ENCODE peak calls at places on chromosomes 13 and 19, in eight cellular contexts. Y is CD8-positive, alpha-beta memory T cell; P is HuH-7.5; K is psoas muscle; A is cardiac fibroblast; E is occipital lobe; C is fibroblast of lung; X is GM23338. F is an unnamed sample.

GRCh38 chr19:3094638-3095374 is 644 bp downstream of the GNA11 start:
- DNase-seq in Y (peak; percentile 29), P (peak; percentile 31), K (peak; percentile 46), A (peak; percentile 28), E (no peak), C (peak; percentile 27), X (no peak), F (no peak)

GRCh38 chr13:36475468-36475867 is 43.2 kb downstream of the CCNA1 start:
- DNase-seq in Y (no peak), P (no peak), K (no peak), A (peak; percentile 30), E (no peak), C (peak; percentile 5), X (peak; percentile 75), F (no peak)

GRCh38 chr19:6020972-6021805 is 43.2 kb upstream of the RANBP3 start:
- DNase-seq in Y (no peak), P (no peak), K (peak; percentile 46), A (no peak), E (no peak), C (no peak), X (no peak), F (no peak)

GRCh38 chr13:113970810-113971470 is 2.9 kb downstream of the C13orf46 start:
- DNase-seq in Y (no peak), P (no peak), K (peak; percentile 83), A (peak; percentile 46), E (no peak), C (peak; percentile 70), X (no peak), F (no peak)

GRCh38 chr13:72565893-72566292 is 161.5 kb downstream of the MZT1 start:
- DNase-seq in Y (no peak), P (peak; percentile 16), K (no peak), A (peak; percentile 42), E (no peak), C (no peak), X (peak; percentile 63), F (peak; percentile 25)

GRCh38 chr19:11418518-11419506 is at the start of gene RGL3:
- DNase-seq in Y (no peak), P (peak; percentile 77), K (peak; percentile 69), A (no peak), E (no peak), C (no peak), X (peak; percentile 95), F (no peak)

GRCh38 chr13:48000559-48001126 is 430 bp downstream of the SUCLA2 start:
- DNase-seq in Y (no peak), P (peak; percentile 10), K (no peak), A (peak; percentile 22), E (no peak), C (peak; percentile 20), X (peak; percentile 50), F (peak; percentile 40)

GRCh38 chr13:54733639-54734038 is 1705.0 kb downstream of the OLFM4 start:
- DNase-seq in Y (no peak), P (peak; percentile 16), K (no peak), A (peak; percentile 0), E (no peak), C (no peak), X (peak; percentile 78), F (no peak)

GRCh38 chr13:113864303-113864890 is 521 bp upstream of the GAS6 start:
- DNase-seq in Y (no peak), P (no peak), K (peak; percentile 67), A (peak; percentile 18), E (no peak), C (no peak), X (no peak), F (peak; percentile 20)

GRCh38 chr19:15508035-15508710 is at the start of gene CYP4F22:
- DNase-seq in Y (peak; percentile 10), P (no peak), K (no peak), A (no peak), E (no peak), C (no peak), X (peak; percentile 27), F (no peak)

GRCh38 chr19:41934849-41935374 is 6.7 kb upstream of the ERFL start:
- DNase-seq in Y (peak; percentile 71), P (peak; percentile 98), K (peak; percentile 75), A (peak; percentile 66), E (peak; percentile 13), C (no peak), X (peak; percentile 92), F (peak; percentile 45)

GRCh38 chr13:57970404-57970803 is 338.9 kb downstream of the PCDH17 start:
- DNase-seq in Y (no peak), P (no peak), K (no peak), A (no peak), E (no peak), C (peak; percentile 54), X (no peak), F (no peak)

GRCh38 chr13:100212904-100213538 is 124.1 kb downstream of the PCCA start:
- DNase-seq in Y (no peak), P (no peak), K (no peak), A (no peak), E (no peak), C (no peak), X (no peak), F (no peak)

GRCh38 chr13:46119883-46120614 is 15.2 kb upstream of the CPB2 start:
- DNase-seq in Y (no peak), P (no peak), K (no peak), A (peak; percentile 58), E (no peak), C (peak; percentile 82), X (no peak), F (peak; percentile 73)

F was measured in endothelial cell of umbilical vein.